ENCODE peak calls at places on chromosomes 16 and 17, in nine cellular contexts. M, E, R, U, S, B, G, Z and N are unnamed samples. For H3K27me3, the result is how much of the 10 kb centered on the place peaks cover.

GRCh38 chr17:57966875-57967274 is 11.7 kb upstream of the CUEDC1 start:
- DNase-seq in M (no peak), E (no peak), R (no peak), U (no peak), S (no peak), B (no peak), G (no peak), Z (no peak), N (peak)

GRCh38 chr17:1511290-1511689 is 5.1 kb downstream of the INPP5K start:
- DNase-seq in M (no peak), E (no peak), R (peak), U (no peak), S (no peak), B (no peak), G (peak), Z (no peak), N (no peak)

GRCh38 chr17:83162035-83162745 is 82.8 kb downstream of the METRNL start:
- DNase-seq in M (no peak), E (no peak), R (no peak), U (no peak), S (no peak), B (no peak), G (no peak), Z (no peak), N (no peak)

GRCh38 chr16:66578596-66579531 is at the start of gene CMTM2:
- DNase-seq in M (no peak), E (no peak), R (no peak), U (no peak), S (peak), B (no peak), G (peak), Z (no peak), N (no peak)

GRCh38 chr17:71287246-71287828 is 833.5 kb upstream of the SOX9 start:
- DNase-seq in M (no peak), E (no peak), R (no peak), U (no peak), S (peak), B (no peak), G (peak), Z (no peak), N (no peak)

GRCh38 chr17:77849203-77849602 is 109.3 kb upstream of the TNRC6C start:
- DNase-seq in M (no peak), E (no peak), R (no peak), U (no peak), S (no peak), B (no peak), G (peak), Z (no peak), N (no peak)

GRCh38 chr17:50346313-50347086 is 574 bp downstream of the XYLT2 start:
- DNase-seq in M (no peak), E (peak), R (peak), U (peak), S (peak), B (peak), G (peak), Z (no peak), N (peak)

GRCh38 chr17:61583242-61583641 is 7.8 kb downstream of the NACA2 start:
- DNase-seq in M (no peak), E (no peak), R (no peak), U (no peak), S (peak), B (no peak), G (peak), Z (no peak), N (no peak)

GRCh38 chr17:73485130-73485529 is 159.1 kb downstream of the SDK2 start:
- DNase-seq in M (no peak), E (no peak), R (no peak), U (no peak), S (peak), B (no peak), G (no peak), Z (no peak), N (no peak)

GRCh38 chr16:47574091-47575054 is 113.2 kb downstream of the PHKB start:
- DNase-seq in M (no peak), E (no peak), R (no peak), U (no peak), S (peak), B (no peak), G (peak), Z (no peak), N (no peak)

GRCh38 chr16:46830417-46830901 is 521 bp downstream of the C16orf87 start:
- DNase-seq in M (no peak), E (peak), R (peak), U (peak), S (peak), B (peak), G (peak), Z (no peak), N (no peak)

GRCh38 chr16:16027728-16028310 is 78.4 kb downstream of the ABCC1 start:
- DNase-seq in M (no peak), E (no peak), R (no peak), U (no peak), S (no peak), B (peak), G (no peak), Z (no peak), N (no peak)

GRCh38 chr16:4214215-4214621 is 27.7 kb downstream of the SRL start:
- DNase-seq in M (no peak), E (no peak), R (no peak), U (peak), S (no peak), B (peak), G (peak), Z (no peak), N (no peak)

GRCh38 chr16:52095466-52095865 is 451.5 kb downstream of the TOX3 start:
- DNase-seq in M (no peak), E (no peak), R (no peak), U (no peak), S (no peak), B (no peak), G (no peak), Z (no peak), N (no peak)

GRCh38 chr17:50396261-50397110 is 837 bp downstream of the LRRC59 start:
- DNase-seq in M (no peak), E (peak), R (no peak), U (peak), S (peak), B (peak), G (peak), Z (no peak), N (no peak)

GRCh38 chr16:66416981-66417700 is 10.0 kb upstream of the BEAN1 start:
- DNase-seq in M (no peak), E (no peak), R (no peak), U (no peak), S (no peak), B (no peak), G (no peak), Z (no peak), N (no peak)

GRCh38 chr17:58341861-58342475 is 10.0 kb downstream of the SUPT4H1 start:
- DNase-seq in M (no peak), E (no peak), R (no peak), U (no peak), S (no peak), B (no peak), G (no peak), Z (no peak), N (no peak)

GRCh38 chr17:3718251-3718650 is 5.5 kb upstream of the HASPIN start:
- DNase-seq in M (no peak), E (no peak), R (no peak), U (no peak), S (no peak), B (no peak), G (no peak), Z (no peak), N (no peak)

GRCh38 chr17:77501751-77502625 is 361.2 kb downstream of the SEC14L1 start:
- DNase-seq in M (no peak), E (no peak), R (no peak), U (no peak), S (no peak), B (no peak), G (no peak), Z (no peak), N (peak)

GRCh38 chr17:2122641-2123302 is 67.9 kb downstream of the HIC1 start:
- DNase-seq in M (peak), E (peak), R (peak), U (peak), S (peak), B (peak), G (peak), Z (no peak), N (no peak)

GRCh38 chr16:3656491-3657468 is 2.3 kb downstream of the DNASE1 start:
- DNase-seq in M (no peak), E (peak), R (no peak), U (no peak), S (no peak), B (no peak), G (no peak), Z (no peak), N (no peak)

GRCh38 chr16:28543072-28543471 is 4.3 kb upstream of the NUPR1 start:
- DNase-seq in M (no peak), E (peak), R (no peak), U (no peak), S (no peak), B (peak), G (no peak), Z (no peak), N (no peak)

DNA sequence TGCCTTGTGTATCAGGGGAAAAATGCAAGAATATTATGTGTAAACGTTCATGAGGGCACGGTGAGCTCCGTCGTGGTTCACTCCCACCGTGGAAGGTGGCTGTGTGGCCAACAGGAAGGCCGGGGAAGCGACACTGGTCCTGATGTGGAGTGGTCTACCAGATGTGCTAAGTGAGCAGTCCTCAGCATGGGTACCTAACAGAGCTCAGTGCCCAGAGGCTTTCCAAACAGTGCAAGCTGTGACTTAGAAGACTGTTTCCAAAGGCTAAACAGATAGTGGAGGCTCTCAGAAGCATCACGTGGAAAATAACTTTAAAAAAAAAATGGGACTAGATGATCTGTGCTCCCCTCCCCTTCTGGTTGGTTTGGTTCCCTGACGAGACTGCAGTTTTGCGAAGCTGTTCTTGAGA is 199.3 kb upstream of the CHMP6 start:
- DNase-seq in M (no peak), E (no peak), R (no peak), U (no peak), S (no peak), B (no peak), G (peak), Z (no peak), N (no peak)
- H3K27ac ChIP-seq in M (peak), E (no peak), R (peak), U (peak), S (no peak), B (peak), G (no peak), Z (peak), N (no peak)

DNA sequence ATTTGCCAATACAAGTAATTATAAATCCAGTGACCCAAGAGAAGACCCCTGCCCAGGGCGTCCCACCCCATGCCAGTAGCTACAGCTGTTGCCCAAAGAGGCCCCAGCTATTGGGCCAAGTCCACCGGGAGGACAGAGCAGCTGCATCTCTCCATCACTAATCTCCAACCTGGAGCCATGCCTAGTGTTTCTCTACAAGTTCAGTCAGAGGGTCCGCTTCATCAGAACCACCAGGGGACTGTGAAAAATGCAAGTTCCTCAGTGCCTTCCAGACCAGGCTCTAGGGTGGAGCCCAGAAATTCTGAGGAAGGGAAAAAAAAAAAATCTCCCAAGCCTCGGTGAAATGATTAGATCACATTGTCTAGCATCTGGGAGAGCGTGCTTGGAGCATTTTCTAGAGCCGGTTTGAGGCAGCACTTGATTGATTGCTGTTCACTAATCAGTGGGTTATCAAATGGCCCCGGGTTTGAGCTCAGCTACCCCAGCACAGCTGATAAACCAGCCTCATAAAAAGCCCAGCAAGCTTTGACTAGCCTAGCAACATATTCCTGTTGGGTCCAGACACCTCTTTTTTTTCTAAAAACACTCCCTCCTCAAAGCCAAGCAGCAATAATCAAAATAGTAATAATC is 22.3 kb upstream of the HERPUD1 start:
- DNase-seq in M (no peak), E (no peak), R (no peak), U (no peak), S (no peak), B (no peak), G (no peak), Z (no peak), N (no peak)
- H3K27me3 ChIP-seq in M (under half), E (under half), R (under half), U (under half), S (under half), B (under half), G (under half), Z (under half), N (under half)

GRCh38 chr17:7702776-7703175 is 2.2 kb upstream of the EFNB3 start:
- DNase-seq in M (no peak), E (no peak), R (no peak), U (no peak), S (no peak), B (no peak), G (no peak), Z (no peak), N (no peak)

GRCh38 chr17:7703584-7704574 is 1.1 kb upstream of the EFNB3 start:
- DNase-seq in M (peak), E (peak), R (no peak), U (no peak), S (peak), B (peak), G (peak), Z (no peak), N (peak)

GRCh38 chr17:7705269-7706255 is 560 bp downstream of the EFNB3 start:
- DNase-seq in M (no peak), E (no peak), R (no peak), U (no peak), S (peak), B (no peak), G (no peak), Z (no peak), N (peak)

GRCh38 chr17:7706631-7707354 is 1.8 kb downstream of the EFNB3 start:
- DNase-seq in M (no peak), E (no peak), R (no peak), U (no peak), S (no peak), B (no peak), G (no peak), Z (no peak), N (no peak)

DNA sequence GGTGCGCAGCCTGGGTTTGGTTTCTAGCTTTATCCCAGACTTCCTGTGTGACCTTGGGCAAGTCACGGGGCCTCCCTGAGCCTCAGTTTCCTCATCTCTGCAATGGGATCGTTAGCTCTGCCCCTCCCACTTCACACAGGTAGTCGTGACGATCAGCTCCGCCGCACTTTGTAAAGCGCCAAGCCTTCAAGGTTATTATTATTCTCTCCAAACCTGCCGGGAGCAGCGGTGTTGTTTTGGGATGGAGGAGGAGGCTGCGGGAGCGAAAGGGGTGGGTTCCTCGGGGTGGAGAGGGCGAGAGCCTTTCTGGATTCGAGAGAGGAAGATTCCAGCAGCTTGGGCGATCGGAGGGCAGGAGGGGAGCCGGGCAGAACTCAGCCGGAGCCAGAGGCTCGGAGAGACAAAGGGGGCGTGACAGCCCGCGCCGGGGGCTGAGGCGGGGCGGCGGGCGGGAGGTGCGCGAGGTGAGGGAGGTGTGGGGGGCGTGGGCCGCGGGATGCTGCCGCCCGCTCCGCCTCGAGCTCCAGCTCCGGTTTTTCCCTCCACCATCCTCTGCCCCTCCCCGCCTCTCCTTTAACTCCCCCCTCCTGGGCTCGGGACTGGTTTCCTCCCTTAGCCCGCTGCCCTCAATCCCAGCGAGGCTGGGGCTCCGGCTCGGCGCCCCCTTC is at the start of gene EFNB3:
- DNase-seq in M (no peak), E (peak), R (no peak), U (no peak), S (peak), B (no peak), G (peak), Z (no peak), N (peak)
- H3K27ac ChIP-seq in M (peak), E (no peak), R (no peak), U (no peak), S (no peak), B (no peak), G (peak), Z (no peak), N (no peak)

GRCh38 chr17:65893692-65894279 is 298.1 kb downstream of the CEP112 start:
- DNase-seq in M (no peak), E (no peak), R (no peak), U (no peak), S (no peak), B (no peak), G (no peak), Z (no peak), N (no peak)
- H3K27me3 ChIP-seq in M (under half), E (under half), R (under half), U (under half), S (under half), B (under half), G (under half), Z (under half), N (under half)

GRCh38 chr17:76445697-76446448 is 7.1 kb downstream of the UBE2O start:
- DNase-seq in M (no peak), E (no peak), R (no peak), U (no peak), S (no peak), B (no peak), G (no peak), Z (no peak), N (no peak)
- H3K27ac ChIP-seq in M (no peak), E (no peak), R (peak), U (no peak), S (peak), B (peak), G (peak), Z (no peak), N (no peak)

DNA sequence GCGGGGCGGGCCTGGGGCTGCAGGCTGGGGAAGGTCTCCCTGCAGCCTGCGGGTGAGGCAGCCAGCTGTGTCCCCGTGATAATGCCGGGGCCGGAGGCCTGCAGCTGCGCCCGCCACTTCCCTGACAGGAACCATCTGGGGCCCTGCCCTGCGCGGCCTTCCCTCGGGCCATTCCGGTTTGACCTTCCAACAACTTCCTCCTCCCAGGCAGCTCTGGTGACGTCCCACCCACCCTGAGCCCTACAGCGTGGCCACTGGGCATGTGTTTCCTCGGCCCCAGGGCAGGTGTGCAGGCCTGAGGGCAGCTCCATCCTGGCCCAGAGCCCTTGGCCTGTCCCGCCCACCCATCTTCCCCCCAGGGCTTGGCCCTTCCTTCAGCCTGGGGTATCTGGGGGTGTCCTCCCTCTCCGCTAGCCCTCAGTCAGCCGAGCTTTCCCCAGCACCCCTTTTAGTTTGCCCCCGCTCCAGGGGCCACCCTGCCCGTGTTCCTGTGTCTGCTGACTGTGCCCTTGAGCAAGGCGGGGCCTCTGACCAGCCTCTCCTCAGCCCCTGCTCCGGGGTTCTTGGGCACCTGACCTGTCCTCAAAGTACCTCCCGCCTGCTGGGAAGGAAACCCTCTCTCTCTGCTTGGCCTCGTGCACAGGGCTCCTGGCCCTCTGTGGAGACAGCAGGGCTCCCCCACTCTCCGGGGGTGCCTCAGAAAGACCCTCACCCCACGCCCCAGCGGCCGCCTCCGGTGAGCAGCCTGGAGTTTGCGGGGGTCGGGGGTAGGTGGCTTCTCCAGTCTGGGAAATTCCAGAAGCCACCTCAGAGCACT is at the start of gene CBFA2T3:
- DNase-seq in M (peak), E (peak), R (peak), U (peak), S (no peak), B (peak), G (peak), Z (peak), N (no peak)
- H3K27me3 ChIP-seq in M (under half), E (under half), R (half or more), U (under half), S (under half), B (half or more), G (under half), Z (under half), N (under half)

GRCh38 chr16:72986011-72986410 is 61.9 kb downstream of the ZFHX3 start:
- DNase-seq in M (no peak), E (no peak), R (peak), U (peak), S (no peak), B (no peak), G (peak), Z (peak), N (no peak)
- H3K27ac ChIP-seq in M (no peak), E (peak), R (peak), U (peak), S (no peak), B (peak), G (peak), Z (peak), N (no peak)